ENCODE peak calls at places on chromosomes 3 and 15, in four cellular contexts. G is A673, W is dorsolateral prefrontal cortex, F is GM23338. K is an unnamed sample.

GRCh38 chr15:42083605-42083908 is 10.8 kb downstream of the PLA2G4D start:
- DNase-seq in F (no peak), G (no peak), W (no peak), K (no peak)

GRCh38 chr15:80160570-80161156 is 7.9 kb downstream of the FAH start:
- DNase-seq in W (no peak), F (no peak), G (no peak), K (peak)

GRCh38 chr15:75091814-75092213 is 68.4 kb downstream of the PPCDC start:
- DNase-seq in G (no peak), F (no peak), W (no peak), K (no peak)

GRCh38 chr15:49495993-49496747 is 73.1 kb downstream of the FGF7 start:
- DNase-seq in F (no peak), G (no peak), W (no peak), K (no peak)

GRCh38 chr15:74830868-74831267 is 4.4 kb downstream of the CPLX3 start:
- DNase-seq in W (peak), G (no peak), F (no peak), K (no peak)

GRCh38 chr15:98083203-98083910 is 122.9 kb downstream of the ARRDC4 start:
- DNase-seq in W (no peak), F (peak), G (no peak), K (no peak)

GRCh38 chr3:118946449-118946848 is 88.2 kb downstream of the IGSF11 start:
- DNase-seq in W (no peak), F (no peak), G (no peak), K (no peak)

GRCh38 chr3:38168988-38169363 is 3.6 kb downstream of the OXSR1 start:
- DNase-seq in W (no peak), G (no peak), F (no peak), K (no peak)

GRCh38 chr3:11074441-11074840 is 79.9 kb upstream of the HRH1 start:
- DNase-seq in G (no peak), W (no peak), F (no peak), K (no peak)

GRCh38 chr15:58985443-58985842 is 2.0 kb upstream of the RNF111 start:
- DNase-seq in F (peak), G (peak), W (no peak), K (peak)

GRCh38 chr15:35173444-35174118 is 88.5 kb upstream of the NANOGP8 start:
- DNase-seq in G (no peak), F (no peak), W (no peak), K (no peak)

GRCh38 chr3:179410317-179410716 is 41.0 kb downstream of the GNB4 start:
- DNase-seq in W (no peak), G (peak), F (peak), K (no peak)

GRCh38 chr3:3519266-3519665 is 280.0 kb upstream of the LRRN1 start:
- DNase-seq in W (no peak), F (no peak), G (no peak), K (no peak)

GRCh38 chr3:157527471-157527881 is 24.3 kb upstream of the VEPH1 start:
- DNase-seq in W (no peak), F (no peak), G (no peak), K (no peak)
- H3K27ac ChIP-seq in W (no peak), F (no peak), G (no peak), K (no peak)

GRCh38 chr15:63027646-63028045 is 14.9 kb upstream of the TPM1 start:
- DNase-seq in W (no peak), G (no peak), F (no peak), K (no peak)

GRCh38 chr15:63034568-63034967 is 8.0 kb upstream of the TPM1 start:
- DNase-seq in F (no peak), G (no peak), W (no peak), K (no peak)

GRCh38 chr15:63028442-63029110 is 14.0 kb upstream of the TPM1 start:
- DNase-seq in W (no peak), F (no peak), G (no peak), K (no peak)

GRCh38 chr15:63029701-63030100 is 12.8 kb upstream of the TPM1 start:
- DNase-seq in W (no peak), F (no peak), G (no peak), K (no peak)

GRCh38 chr15:63030101-63030528 is 12.4 kb upstream of the TPM1 start:
- DNase-seq in G (no peak), W (no peak), F (no peak), K (peak)
- H3K27ac ChIP-seq in G (no peak), W (no peak), F (no peak), K (no peak)

GRCh38 chr15:101657171-101657570 is 5.0 kb upstream of the TM2D3 start:
- DNase-seq in F (no peak), G (no peak), W (no peak), K (no peak)
- H3K27ac ChIP-seq in F (no peak), G (no peak), W (no peak), K (no peak)

DNA sequence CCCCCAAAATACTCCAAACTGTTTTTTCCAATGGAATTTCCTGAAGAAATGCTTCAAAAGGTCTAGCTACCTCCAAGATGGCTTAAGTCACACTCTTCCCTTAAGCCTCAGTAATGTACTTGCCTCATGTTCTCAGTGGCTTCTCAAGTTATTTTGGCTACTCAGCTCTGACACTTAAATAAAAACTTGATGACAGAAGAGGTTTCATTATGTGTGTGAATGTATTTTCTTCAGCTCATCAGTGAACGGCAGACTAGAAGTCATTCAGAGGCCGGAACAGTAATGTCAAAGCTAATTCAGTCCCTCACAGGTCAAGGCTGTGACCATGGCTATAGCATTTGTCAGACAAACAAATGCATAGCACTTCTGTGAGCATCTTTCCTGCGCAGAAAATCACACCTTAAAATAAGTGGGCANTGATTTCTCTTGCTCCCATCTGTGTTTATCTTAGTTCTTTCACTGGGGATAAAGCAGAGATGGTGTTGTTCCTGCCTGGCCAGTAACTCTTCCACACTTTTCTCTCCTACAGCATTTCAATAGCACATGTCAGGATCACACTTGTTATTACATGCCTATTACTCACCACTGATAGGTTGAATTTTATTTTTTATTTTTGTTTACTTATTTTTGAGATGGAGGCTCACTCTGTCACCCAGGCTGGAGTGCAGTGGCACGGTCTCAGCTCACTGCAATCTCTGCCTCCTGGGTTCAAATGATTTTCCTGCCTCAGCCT is 68.5 kb upstream of the PLCL2 start:
- DNase-seq in G (no peak), F (no peak), W (no peak), K (no peak)
- H3K27ac ChIP-seq in G (no peak), F (no peak), W (no peak), K (no peak)

GRCh38 chr15:90231028-90232017 is 2.4 kb downstream of the CIB1 start:
- DNase-seq in G (no peak), W (no peak), F (no peak), K (no peak)
- H3K27ac ChIP-seq in G (no peak), W (no peak), F (no peak), K (no peak)

GRCh38 chr3:125525153-125525552 is 5.2 kb upstream of the SNX4 start:
- DNase-seq in F (no peak), G (no peak), W (no peak), K (no peak)

GRCh38 chr3:125515421-125515820 is 4.6 kb downstream of the SNX4 start:
- DNase-seq in F (no peak), G (no peak), W (no peak), K (no peak)

GRCh38 chr3:125519678-125520562 is at the start of gene SNX4:
- DNase-seq in W (peak), G (peak), F (peak), K (peak)
- H3K27ac ChIP-seq in W (peak), G (peak), F (peak), K (peak)

GRCh38 chr15:25624504-25625172 is 185.8 kb upstream of the UBE3A start:
- DNase-seq in F (no peak), G (no peak), W (peak), K (peak)
- H3K27ac ChIP-seq in F (no peak), G (no peak), W (no peak), K (no peak)

GRCh38 chr15:40773496-40773895 is 3.7 kb downstream of the C15orf62 start:
- DNase-seq in W (no peak), F (no peak), G (no peak), K (no peak)
- H3K27ac ChIP-seq in W (no peak), F (no peak), G (no peak), K (no peak)

K was measured in right cardiac atrium.